ENCODE peak calls at places on chromosomes 11 and 22, in seven cellular contexts. F is mucosa of gallbladder; P is stimulated activated CD4-positive, alpha-beta T cell treated with anti-CD3 and anti-CD28 coated beads, Interleukin-4, amount 100 ng/mL, for 4 hours; H is body of pancreas; S is HS-5; B is psoas muscle; Y is RPMI7951. G is an unnamed sample.

GRCh38 chr11:22203281-22203680 is 10.4 kb downstream of the ANO5 start:
- DNase-seq in F (no peak), P (no peak), H (no peak), S (no peak), B (no peak), Y (no peak), G (no peak)

GRCh38 chr11:72300268-72300667 is 56.3 kb upstream of the PHOX2A start:
- DNase-seq in F (no peak), P (no peak), H (no peak), S (no peak), B (no peak), Y (no peak), G (no peak)

GRCh38 chr11:31102316-31102715 is 267.2 kb downstream of the DCDC1 start:
- DNase-seq in F (no peak), P (no peak), H (no peak), S (no peak), B (no peak), Y (no peak), G (no peak)

GRCh38 chr11:75383246-75383645 is 16.1 kb upstream of the RPS3 start:
- DNase-seq in F (no peak), P (no peak), H (no peak), S (no peak), B (no peak), Y (no peak), G (no peak)

GRCh38 chr22:39534591-39535301 is 2.2 kb upstream of the RPS19BP1 start:
- DNase-seq in F (peak), P (peak), H (peak), S (no peak), B (peak), Y (peak), G (peak)

GRCh38 chr11:27294654-27295053 is 68.4 kb downstream of the CCDC34 start:
- DNase-seq in F (no peak), P (no peak), H (no peak), S (no peak), B (no peak), Y (no peak), G (no peak)

GRCh38 chr11:130549393-130549999 is 101.1 kb downstream of the ADAMTS15 start:
- DNase-seq in F (no peak), P (no peak), H (no peak), S (no peak), B (no peak), Y (no peak), G (no peak)

GRCh38 chr11:20031155-20032001 is 128.9 kb downstream of the DBX1 start:
- DNase-seq in F (no peak), P (no peak), H (no peak), S (peak), B (no peak), Y (peak), G (no peak)

GRCh38 chr11:71255323-71255722 is 2.9 kb upstream of the SHANK2 start:
- DNase-seq in F (no peak), P (no peak), H (peak), S (no peak), B (no peak), Y (no peak), G (no peak)

GRCh38 chr11:75155570-75156422 is 4.9 kb downstream of the SLCO2B1 start:
- DNase-seq in F (no peak), P (no peak), H (no peak), S (no peak), B (no peak), Y (peak), G (peak)

GRCh38 chr11:106813803-106814202 is 204.5 kb downstream of the GUCY1A2 start:
- DNase-seq in F (no peak), P (no peak), H (no peak), S (no peak), B (no peak), Y (no peak), G (no peak)

GRCh38 chr11:441418-442274 is at the start of gene ANO9:
- DNase-seq in F (peak), P (peak), H (peak), S (no peak), B (peak), Y (no peak), G (peak)

GRCh38 chr11:111633756-111634362 is 31.6 kb downstream of the SIK2 start:
- DNase-seq in F (no peak), P (no peak), H (no peak), S (no peak), B (no peak), Y (peak), G (no peak)

G was measured in right lobe of liver.